ENCODE peak calls at places on chromosome 18, in ten cellular contexts. L is HepG2, H is lower leg skin, R is IMR-90, F is A549, W is prostate gland, X is body of pancreas, G is tibial nerve, S is suprapubic skin, V is sigmoid colon. E is an unnamed sample.

GRCh38 chr18:55699233-55699765 is 111.3 kb upstream of the TCF4 start:
- DNase-seq in W (no peak), H (no peak), V (no peak), G (no peak), S (no peak), F (no peak), X (no peak), L (no peak), R (no peak), E (no peak)

GRCh38 chr18:27713727-27714080 is 463.2 kb downstream of the CDH2 start:
- DNase-seq in W (no peak), L (no peak), X (no peak), S (no peak), H (no peak), V (no peak), R (peak; percentile 15), G (no peak), F (no peak), E (no peak)

GRCh38 chr18:8811115-8811514 is 105.8 kb downstream of the MTCL1 start:
- DNase-seq in W (no peak), X (no peak), F (no peak), L (no peak), G (no peak), R (no peak), H (no peak), S (no peak), V (no peak), E (no peak)

GRCh38 chr18:77316641-77317040 is 67.0 kb downstream of the GALR1 start:
- DNase-seq in R (no peak), W (no peak), G (no peak), L (no peak), V (no peak), F (no peak), S (no peak), H (no peak), X (no peak), E (no peak)

GRCh38 chr18:25109484-25109883 is 242.5 kb downstream of the ZNF521 start:
- DNase-seq in G (no peak), F (no peak), L (no peak), X (no peak), W (no peak), R (peak; percentile 63), V (no peak), H (no peak), S (no peak), E (no peak)

GRCh38 chr18:25351280-25351772 is 640 bp downstream of the ZNF521 start:
- DNase-seq in H (no peak), R (peak; percentile 1), V (no peak), G (no peak), W (no peak), X (no peak), S (no peak), L (no peak), F (no peak), E (no peak)

GRCh38 chr18:68893396-68893795 is 95.5 kb downstream of the CCDC102B start:
- DNase-seq in F (no peak), S (no peak), H (no peak), V (no peak), R (no peak), L (no peak), X (no peak), W (no peak), G (no peak), E (no peak)

GRCh38 chr18:56044239-56044638 is 456.2 kb upstream of the TCF4 start:
- DNase-seq in X (no peak), R (no peak), S (no peak), H (no peak), L (no peak), W (no peak), G (no peak), V (no peak), F (no peak), E (no peak)

GRCh38 chr18:31503011-31503410 is 5.0 kb downstream of the DSG2 start:
- DNase-seq in R (no peak), H (no peak), V (no peak), X (no peak), W (no peak), F (no peak), L (no peak), S (no peak), G (no peak), E (no peak)

GRCh38 chr18:31504455-31505147 is 6.6 kb downstream of the DSG2 start:
- DNase-seq in X (no peak), H (no peak), V (no peak), L (no peak), S (no peak), R (no peak), W (no peak), G (no peak), F (no peak), E (no peak)

GRCh38 chr18:31508781-31509180 is 10.8 kb downstream of the DSG2 start:
- DNase-seq in F (no peak), S (no peak), W (no peak), L (no peak), H (no peak), G (no peak), X (no peak), V (no peak), R (no peak), E (no peak)

GRCh38 chr18:31505161-31505560 is 7.2 kb downstream of the DSG2 start:
- DNase-seq in L (no peak), G (no peak), V (no peak), H (no peak), W (no peak), R (no peak), S (no peak), F (no peak), X (no peak), E (no peak)

GRCh38 chr18:31506024-31506742 is 8.2 kb downstream of the DSG2 start:
- DNase-seq in F (peak; percentile 21), W (no peak), S (no peak), G (no peak), X (no peak), V (no peak), H (no peak), L (peak; percentile 46), R (peak; percentile 21), E (no peak)
- TF ChIP-seq CTCF in F (peak; percentile 48), W (peak; percentile 23), S (peak; percentile 12), G (no peak), X (peak; percentile 17), V (no peak), H (no peak), L (peak; percentile 52), R (peak; percentile 30), E (no peak)

GRCh38 chr18:74230922-74231714 is 60.6 kb downstream of the CYB5A start:
- DNase-seq in W (no peak), G (no peak), H (no peak), X (peak; percentile 78), L (no peak), F (no peak), S (no peak), V (no peak), R (no peak), E (no peak)

GRCh38 chr18:74228312-74228711 is 63.5 kb downstream of the CYB5A start:
- DNase-seq in H (no peak), R (no peak), W (no peak), S (no peak), G (no peak), L (no peak), X (no peak), V (no peak), F (no peak), E (no peak)

GRCh38 chr18:74226666-74227065 is 65.1 kb downstream of the CYB5A start:
- DNase-seq in L (no peak), S (no peak), H (no peak), R (no peak), G (no peak), F (no peak), V (no peak), W (no peak), X (no peak), E (no peak)

GRCh38 chr18:74229891-74230290 is 61.9 kb downstream of the CYB5A start:
- DNase-seq in X (no peak), F (no peak), V (no peak), L (no peak), H (no peak), S (no peak), W (no peak), G (no peak), R (no peak), E (no peak)

GRCh38 chr18:74229005-74229404 is 62.8 kb downstream of the CYB5A start:
- DNase-seq in L (no peak), G (no peak), F (no peak), R (no peak), W (no peak), H (no peak), X (no peak), S (no peak), V (no peak), E (no peak)
- TF ChIP-seq POLR2A in L (no peak), G (no peak), F (no peak), R (no peak), W (no peak), H (no peak), X (no peak), S (no peak), V (no peak), E (no peak)

DNA sequence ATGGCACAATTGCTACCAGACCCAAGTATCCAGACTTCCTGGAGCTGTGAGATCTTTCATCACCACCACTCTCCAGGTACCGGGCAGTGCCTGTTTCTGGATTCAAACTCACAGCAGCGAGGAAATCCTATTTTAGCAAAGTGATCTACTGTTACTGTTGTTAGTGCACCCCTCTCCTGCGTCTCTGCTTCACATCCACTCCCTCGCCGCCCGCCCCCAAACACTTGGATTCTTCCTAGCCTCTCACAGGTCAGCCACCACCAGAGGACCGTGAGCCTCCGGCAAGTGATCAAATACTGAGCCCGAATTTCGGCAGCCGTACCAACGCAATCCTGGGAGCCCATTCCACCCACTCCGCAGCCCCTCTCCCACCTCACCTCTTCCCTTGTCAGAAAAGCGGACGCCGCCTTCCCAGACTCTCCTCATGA is 519 bp downstream of the METTL4 start:
- DNase-seq in L (peak; percentile 60), R (peak; percentile 64), F (peak; percentile 64), S (peak; percentile 87), V (peak; percentile 82), W (peak; percentile 51), G (peak; percentile 48), H (peak; percentile 42), X (peak; percentile 68), E (peak; percentile 63)
- TF ChIP-seq CTCF in L (no peak), R (no peak), F (no peak), S (no peak), V (no peak), W (no peak), G (peak; percentile 31), H (no peak), X (no peak), E (no peak)

DNA sequence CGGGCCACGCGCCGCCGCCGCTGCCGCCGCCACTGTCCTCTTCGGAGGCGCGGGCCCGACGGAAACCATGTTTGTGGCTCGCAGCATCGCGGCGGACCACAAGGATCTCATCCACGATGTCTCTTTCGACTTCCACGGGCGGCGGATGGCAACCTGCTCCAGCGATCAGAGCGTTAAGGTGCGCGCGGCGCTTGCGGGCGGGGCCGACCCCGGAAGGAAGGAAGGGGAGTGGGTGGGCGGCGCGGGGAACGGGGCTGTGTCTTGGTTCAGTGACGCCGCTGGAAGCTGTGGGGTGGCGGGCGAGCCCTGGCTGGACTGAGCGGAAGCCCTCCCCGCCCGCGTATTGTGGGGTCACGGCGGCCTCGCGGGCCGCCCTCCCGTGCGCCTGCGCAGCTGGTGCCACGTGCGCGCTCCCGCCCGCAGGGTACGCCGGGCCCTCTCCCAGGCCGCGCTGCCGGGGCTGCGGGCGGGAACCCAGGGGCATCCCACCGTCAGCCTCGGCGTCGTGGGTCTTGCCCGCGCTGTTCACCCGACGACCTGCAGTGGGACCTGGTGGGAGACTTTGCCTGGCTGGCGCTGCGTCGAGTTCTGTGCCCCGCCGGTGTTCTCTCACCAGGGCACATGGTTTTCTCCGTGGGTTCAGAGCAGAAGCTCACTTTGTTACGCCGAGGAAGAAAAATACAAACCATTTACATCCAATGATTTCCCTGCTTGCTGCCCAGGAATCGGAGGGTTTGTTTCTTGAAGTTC is 419 bp downstream of the SEH1L start:
- DNase-seq in W (peak; percentile 88), H (peak; percentile 94), S (peak; percentile 98), V (peak; percentile 98), L (peak; percentile 87), X (peak; percentile 92), R (peak; percentile 93), F (peak; percentile 53), G (peak; percentile 84), E (peak; percentile 86)
- TF ChIP-seq POLR2A in W (peak; percentile 76), H (no peak), S (peak; percentile 62), V (peak; percentile 53), L (peak; percentile 73), X (peak; percentile 60), R (peak; percentile 91), F (peak; percentile 80), G (peak; percentile 61), E (peak; percentile 92)